ENCODE peak calls at places on chromosomes 1 and 21, in ten cellular contexts. One of them, this sample, is unnamed. For H3K4me1, the result is how much of the 10 kb centered on the place peaks cover.

GRCh38 chr1:190904091-190904695 is 426.5 kb upstream of the BRINP3 start:
- DNase-seq in iPS DF 6.9: no peak
- DNase-seq in psoas muscle: no peak
- DNase-seq in left lung: no peak
- DNase-seq in adrenal gland: no peak
- DNase-seq in hepatocyte: no peak
- DNase-seq in tibial nerve: no peak
- DNase-seq in HCT116: no peak
- DNase-seq in CD8-positive, alpha-beta T cell: no peak
- DNase-seq in neuronal stem cell: no peak
- DNase-seq in this sample: no peak

GRCh38 chr1:8360493-8361197 is 42.7 kb downstream of the SLC45A1 start:
- DNase-seq in iPS DF 6.9: no peak
- DNase-seq in psoas muscle: no peak
- DNase-seq in left lung: no peak
- DNase-seq in adrenal gland: no peak
- DNase-seq in hepatocyte: no peak
- DNase-seq in tibial nerve: no peak
- DNase-seq in HCT116: no peak
- DNase-seq in CD8-positive, alpha-beta T cell: no peak
- DNase-seq in neuronal stem cell: no peak
- DNase-seq in this sample: no peak

GRCh38 chr1:53367503-53368313 is 39.8 kb upstream of the LRP8 start:
- DNase-seq in iPS DF 6.9: no peak
- DNase-seq in psoas muscle: no peak
- DNase-seq in left lung: peak
- DNase-seq in adrenal gland: no peak
- DNase-seq in hepatocyte: no peak
- DNase-seq in tibial nerve: no peak
- DNase-seq in HCT116: no peak
- DNase-seq in CD8-positive, alpha-beta T cell: peak
- DNase-seq in neuronal stem cell: no peak
- DNase-seq in this sample: peak

GRCh38 chr1:2999138-2999537 is 22.1 kb upstream of the ACTRT2 start:
- DNase-seq in iPS DF 6.9: no peak
- DNase-seq in psoas muscle: no peak
- DNase-seq in left lung: no peak
- DNase-seq in adrenal gland: no peak
- DNase-seq in hepatocyte: no peak
- DNase-seq in tibial nerve: no peak
- DNase-seq in HCT116: no peak
- DNase-seq in CD8-positive, alpha-beta T cell: no peak
- DNase-seq in neuronal stem cell: no peak
- DNase-seq in this sample: no peak

GRCh38 chr1:156371553-156372264 is 2.7 kb downstream of the RHBG start:
- DNase-seq in iPS DF 6.9: no peak
- DNase-seq in psoas muscle: peak
- DNase-seq in left lung: peak
- DNase-seq in adrenal gland: peak
- DNase-seq in hepatocyte: peak
- DNase-seq in tibial nerve: peak
- DNase-seq in HCT116: no peak
- DNase-seq in CD8-positive, alpha-beta T cell: no peak
- DNase-seq in neuronal stem cell: no peak
- DNase-seq in this sample: peak

GRCh38 chr1:245931450-245931849 is 575.6 kb downstream of the SMYD3 start:
- DNase-seq in iPS DF 6.9: no peak
- DNase-seq in psoas muscle: no peak
- DNase-seq in left lung: no peak
- DNase-seq in adrenal gland: no peak
- DNase-seq in hepatocyte: no peak
- DNase-seq in tibial nerve: no peak
- DNase-seq in HCT116: no peak
- DNase-seq in CD8-positive, alpha-beta T cell: no peak
- DNase-seq in neuronal stem cell: no peak
- DNase-seq in this sample: no peak

GRCh38 chr1:9823943-9824701 is at the start of gene CLSTN1:
- DNase-seq in iPS DF 6.9: peak
- DNase-seq in psoas muscle: peak
- DNase-seq in left lung: peak
- DNase-seq in adrenal gland: peak
- DNase-seq in hepatocyte: peak
- DNase-seq in tibial nerve: peak
- DNase-seq in HCT116: peak
- DNase-seq in CD8-positive, alpha-beta T cell: peak
- DNase-seq in neuronal stem cell: peak
- DNase-seq in this sample: peak

GRCh38 chr1:207910678-207911354 is at the start of gene CD34:
- DNase-seq in iPS DF 6.9: no peak
- DNase-seq in psoas muscle: peak
- DNase-seq in left lung: no peak
- DNase-seq in adrenal gland: peak
- DNase-seq in hepatocyte: peak
- DNase-seq in tibial nerve: no peak
- DNase-seq in HCT116: no peak
- DNase-seq in CD8-positive, alpha-beta T cell: no peak
- DNase-seq in neuronal stem cell: peak
- DNase-seq in this sample: no peak

GRCh38 chr1:52032785-52033131 is 852 bp downstream of the KTI12 start:
- DNase-seq in iPS DF 6.9: no peak
- DNase-seq in psoas muscle: peak
- DNase-seq in left lung: peak
- DNase-seq in adrenal gland: peak
- DNase-seq in hepatocyte: peak
- DNase-seq in tibial nerve: no peak
- DNase-seq in HCT116: no peak
- DNase-seq in CD8-positive, alpha-beta T cell: peak
- DNase-seq in neuronal stem cell: no peak
- DNase-seq in this sample: no peak

GRCh38 chr1:36161656-36162531 is 5.9 kb downstream of the MAP7D1 start:
- DNase-seq in iPS DF 6.9: no peak
- DNase-seq in psoas muscle: no peak
- DNase-seq in left lung: peak
- DNase-seq in adrenal gland: no peak
- DNase-seq in hepatocyte: peak
- DNase-seq in tibial nerve: no peak
- DNase-seq in HCT116: no peak
- DNase-seq in CD8-positive, alpha-beta T cell: peak
- DNase-seq in neuronal stem cell: no peak
- DNase-seq in this sample: peak

GRCh38 chr1:52123622-52124021 is 18.3 kb upstream of the ZFYVE9 start:
- DNase-seq in iPS DF 6.9: no peak
- DNase-seq in psoas muscle: no peak
- DNase-seq in left lung: no peak
- DNase-seq in adrenal gland: no peak
- DNase-seq in hepatocyte: no peak
- DNase-seq in tibial nerve: no peak
- DNase-seq in HCT116: no peak
- DNase-seq in CD8-positive, alpha-beta T cell: no peak
- DNase-seq in neuronal stem cell: no peak
- DNase-seq in this sample: no peak

GRCh38 chr1:201675143-201675542 is 136.2 kb downstream of the NAV1 start:
- DNase-seq in iPS DF 6.9: no peak
- DNase-seq in psoas muscle: no peak
- DNase-seq in left lung: peak
- DNase-seq in adrenal gland: peak
- DNase-seq in hepatocyte: no peak
- DNase-seq in tibial nerve: no peak
- DNase-seq in HCT116: no peak
- DNase-seq in CD8-positive, alpha-beta T cell: no peak
- DNase-seq in neuronal stem cell: no peak
- DNase-seq in this sample: no peak

GRCh38 chr1:79124756-79125155 is 118.2 kb upstream of the ADGRL4 start:
- DNase-seq in iPS DF 6.9: no peak
- DNase-seq in psoas muscle: no peak
- DNase-seq in left lung: no peak
- DNase-seq in adrenal gland: no peak
- DNase-seq in hepatocyte: no peak
- DNase-seq in tibial nerve: no peak
- DNase-seq in HCT116: no peak
- DNase-seq in CD8-positive, alpha-beta T cell: no peak
- DNase-seq in neuronal stem cell: no peak
- DNase-seq in this sample: no peak

GRCh38 chr1:10965621-10966226 is 46.7 kb upstream of the TARDBP start:
- DNase-seq in iPS DF 6.9: no peak
- DNase-seq in psoas muscle: no peak
- DNase-seq in left lung: peak
- DNase-seq in adrenal gland: peak
- DNase-seq in hepatocyte: no peak
- DNase-seq in tibial nerve: peak
- DNase-seq in HCT116: no peak
- DNase-seq in CD8-positive, alpha-beta T cell: peak
- DNase-seq in neuronal stem cell: no peak
- DNase-seq in this sample: peak

GRCh38 chr1:98119793-98120192 is 199.0 kb upstream of the DPYD start:
- DNase-seq in iPS DF 6.9: no peak
- DNase-seq in psoas muscle: no peak
- DNase-seq in left lung: no peak
- DNase-seq in adrenal gland: peak
- DNase-seq in hepatocyte: peak
- DNase-seq in tibial nerve: no peak
- DNase-seq in HCT116: no peak
- DNase-seq in CD8-positive, alpha-beta T cell: no peak
- DNase-seq in neuronal stem cell: peak
- DNase-seq in this sample: no peak

DNA sequence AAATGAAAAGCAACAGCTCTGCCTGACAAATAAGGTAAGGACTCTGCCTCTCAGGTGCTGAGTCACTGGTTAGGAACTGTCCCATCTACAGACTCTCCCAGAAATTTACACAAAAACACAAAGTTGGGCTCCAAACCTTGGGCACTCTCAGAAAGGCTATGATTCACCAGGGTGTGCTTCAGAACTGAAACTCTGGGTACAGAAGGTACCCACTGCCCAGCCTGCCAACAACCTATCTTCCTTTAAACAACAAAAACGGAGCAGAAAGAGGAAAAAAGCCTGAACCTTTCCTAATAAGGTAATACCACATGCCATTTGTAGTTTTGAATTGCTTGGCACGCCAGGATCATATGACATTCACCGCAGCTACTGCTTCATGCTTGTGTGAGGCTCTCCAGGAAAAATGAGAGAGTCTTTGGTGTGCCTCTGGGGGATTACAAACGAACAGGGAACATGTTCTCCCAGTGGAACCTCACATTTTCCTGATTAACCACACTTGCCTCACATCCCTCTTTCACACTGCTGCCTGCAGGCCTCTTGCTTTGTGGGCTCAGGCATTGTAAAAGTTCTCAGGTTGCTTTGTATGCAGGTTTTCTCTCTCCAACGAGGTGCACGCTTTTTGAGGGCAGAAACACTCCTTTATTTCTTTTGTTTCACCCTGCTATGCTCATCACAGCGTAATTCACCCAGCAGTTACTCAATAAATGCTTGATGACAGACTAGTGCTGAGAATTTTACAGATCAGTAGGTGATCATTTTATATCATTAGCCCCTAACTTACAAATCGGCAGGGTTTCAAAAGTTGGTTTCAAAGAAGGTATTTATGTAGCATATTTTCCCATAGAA is 65.1 kb downstream of the GADD45A start:
- DNase-seq in iPS DF 6.9: no peak
- DNase-seq in psoas muscle: no peak
- DNase-seq in left lung: no peak
- DNase-seq in adrenal gland: peak
- DNase-seq in hepatocyte: peak
- DNase-seq in tibial nerve: no peak
- DNase-seq in HCT116: peak
- DNase-seq in CD8-positive, alpha-beta T cell: no peak
- DNase-seq in neuronal stem cell: no peak
- DNase-seq in this sample: no peak
- H3K4me1 ChIP-seq in iPS DF 6.9: under half
- H3K4me1 ChIP-seq in psoas muscle: under half
- H3K4me1 ChIP-seq in left lung: under half
- H3K4me1 ChIP-seq in adrenal gland: under half
- H3K4me1 ChIP-seq in hepatocyte: under half
- H3K4me1 ChIP-seq in tibial nerve: under half
- H3K4me1 ChIP-seq in HCT116: half or more
- H3K4me1 ChIP-seq in CD8-positive, alpha-beta T cell: under half
- H3K4me1 ChIP-seq in neuronal stem cell: under half
- H3K4me1 ChIP-seq in this sample: under half

GRCh38 chr1:27566462-27567182 is 37.3 kb downstream of the AHDC1 start:
- DNase-seq in iPS DF 6.9: no peak
- DNase-seq in psoas muscle: peak
- DNase-seq in left lung: no peak
- DNase-seq in adrenal gland: no peak
- DNase-seq in hepatocyte: peak
- DNase-seq in tibial nerve: no peak
- DNase-seq in HCT116: no peak
- DNase-seq in CD8-positive, alpha-beta T cell: no peak
- DNase-seq in neuronal stem cell: peak
- DNase-seq in this sample: no peak
- H3K4me1 ChIP-seq in iPS DF 6.9: under half
- H3K4me1 ChIP-seq in psoas muscle: half or more
- H3K4me1 ChIP-seq in left lung: half or more
- H3K4me1 ChIP-seq in adrenal gland: half or more
- H3K4me1 ChIP-seq in hepatocyte: half or more
- H3K4me1 ChIP-seq in tibial nerve: half or more
- H3K4me1 ChIP-seq in HCT116: half or more
- H3K4me1 ChIP-seq in CD8-positive, alpha-beta T cell: under half
- H3K4me1 ChIP-seq in neuronal stem cell: half or more
- H3K4me1 ChIP-seq in this sample: half or more

DNA sequence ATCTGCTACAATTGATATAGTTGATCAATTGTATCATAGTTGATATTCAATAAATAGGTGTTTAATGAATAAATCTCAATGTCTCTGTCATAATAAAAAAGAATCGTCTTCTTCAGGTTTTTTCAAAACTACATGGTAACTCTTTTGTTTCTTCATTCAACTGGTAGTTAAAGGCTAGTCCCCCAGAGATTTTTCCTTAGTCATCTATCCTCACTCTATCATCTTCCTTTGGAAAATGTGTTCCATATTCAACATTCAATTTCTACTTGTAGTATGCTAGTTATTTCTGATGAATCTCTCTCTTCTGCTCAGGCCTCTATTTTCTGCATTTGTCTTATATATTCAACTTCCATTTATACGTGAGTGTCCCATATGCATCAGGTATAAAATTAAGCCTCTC is 558.8 kb downstream of the KCNT2 start:
- DNase-seq in iPS DF 6.9: no peak
- DNase-seq in psoas muscle: no peak
- DNase-seq in left lung: no peak
- DNase-seq in adrenal gland: no peak
- DNase-seq in hepatocyte: no peak
- DNase-seq in tibial nerve: no peak
- DNase-seq in HCT116: no peak
- DNase-seq in CD8-positive, alpha-beta T cell: no peak
- DNase-seq in neuronal stem cell: no peak
- DNase-seq in this sample: no peak
- H3K4me1 ChIP-seq in iPS DF 6.9: under half
- H3K4me1 ChIP-seq in psoas muscle: under half
- H3K4me1 ChIP-seq in left lung: under half
- H3K4me1 ChIP-seq in adrenal gland: under half
- H3K4me1 ChIP-seq in hepatocyte: under half
- H3K4me1 ChIP-seq in tibial nerve: under half
- H3K4me1 ChIP-seq in HCT116: under half
- H3K4me1 ChIP-seq in CD8-positive, alpha-beta T cell: under half
- H3K4me1 ChIP-seq in neuronal stem cell: under half
- H3K4me1 ChIP-seq in this sample: under half

DNA sequence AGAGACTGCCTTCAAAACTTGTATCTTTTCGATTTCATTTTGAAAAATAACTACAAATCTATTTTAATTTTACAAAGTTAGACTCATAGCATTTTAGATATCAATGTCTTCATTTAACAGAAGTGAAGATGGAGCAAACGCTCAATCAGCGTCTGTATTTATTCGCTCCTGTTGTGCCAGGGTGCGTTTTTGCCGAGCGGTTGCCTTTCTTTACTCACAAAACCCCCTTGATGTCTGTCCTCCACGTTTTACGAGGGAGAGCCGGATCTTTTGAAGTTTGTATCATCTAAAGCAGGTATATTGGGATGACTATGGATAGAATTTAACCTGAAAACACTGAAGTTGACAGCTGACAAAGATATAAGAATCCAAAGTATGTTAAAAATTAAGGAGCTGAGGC is 44.6 kb downstream of the MRPL39 start:
- DNase-seq in iPS DF 6.9: no peak
- DNase-seq in psoas muscle: no peak
- DNase-seq in left lung: no peak
- DNase-seq in adrenal gland: no peak
- DNase-seq in hepatocyte: no peak
- DNase-seq in tibial nerve: no peak
- DNase-seq in HCT116: no peak
- DNase-seq in CD8-positive, alpha-beta T cell: no peak
- DNase-seq in neuronal stem cell: no peak
- DNase-seq in this sample: no peak
- H3K4me1 ChIP-seq in iPS DF 6.9: under half
- H3K4me1 ChIP-seq in psoas muscle: under half
- H3K4me1 ChIP-seq in left lung: under half
- H3K4me1 ChIP-seq in adrenal gland: under half
- H3K4me1 ChIP-seq in hepatocyte: under half
- H3K4me1 ChIP-seq in tibial nerve: under half
- H3K4me1 ChIP-seq in HCT116: under half
- H3K4me1 ChIP-seq in CD8-positive, alpha-beta T cell: under half
- H3K4me1 ChIP-seq in neuronal stem cell: under half
- H3K4me1 ChIP-seq in this sample: under half

This sample was measured in upper lobe of right lung.